ENCODE peak calls at places on chromosomes 4 and X, in seven cellular contexts. G is GM23338; T is dorsolateral prefrontal cortex; B is CD8-positive, alpha-beta T cell; K is left lung; L is MCF 10A; Y is breast epithelium. C is an unnamed sample.

GRCh38 chr4:184911310-184911709 is 85.5 kb upstream of the ACSL1 start:
- DNase-seq in G (no peak), T (no peak), B (no peak), K (no peak), L (peak; percentile 93), Y (no peak), C (no peak)

GRCh38 chr4:105978684-105979296 is 83.5 kb downstream of the NPNT start:
- DNase-seq in G (no peak), T (no peak), B (no peak), K (no peak), L (peak; percentile 70), Y (no peak), C (no peak)

GRCh38 chrX:99371976-99372595 is 1038.0 kb downstream of the PCDH19 start:
- DNase-seq in G (no peak), T (no peak), B (no peak), K (no peak), L (no peak), Y (no peak), C (no peak)

GRCh38 chrX:10524578-10524977 is 95.8 kb downstream of the MID1 start:
- DNase-seq in G (no peak), T (no peak), B (no peak), K (no peak), L (no peak), Y (no peak), C (no peak)

GRCh38 chrX:68945603-68946228 is 116.9 kb downstream of the EFNB1 start:
- DNase-seq in G (peak; percentile 52), T (no peak), B (no peak), K (no peak), L (peak; percentile 68), Y (no peak), C (peak; percentile 47)

GRCh38 chr4:83454626-83455025 is 997 bp downstream of the HELQ start:
- DNase-seq in G (no peak), T (no peak), B (no peak), K (no peak), L (peak; percentile 4), Y (no peak), C (no peak)

GRCh38 chr4:26721685-26722084 is 137.8 kb downstream of the TBC1D19 start:
- DNase-seq in G (no peak), T (no peak), B (no peak), K (no peak), L (no peak), Y (no peak), C (no peak)

GRCh38 chr4:169225812-169226211 is 44.9 kb downstream of the SH3RF1 start:
- DNase-seq in G (no peak), T (no peak), B (no peak), K (no peak), L (peak; percentile 35), Y (no peak), C (no peak)

GRCh38 chr4:42397256-42397634 is at the start of gene SHISA3:
- DNase-seq in G (peak; percentile 84), T (no peak), B (no peak), K (no peak), L (no peak), Y (no peak), C (no peak)

GRCh38 chr4:10730590-10730989 is 46.0 kb upstream of the CLNK start:
- DNase-seq in G (no peak), T (no peak), B (no peak), K (no peak), L (no peak), Y (no peak), C (no peak)

GRCh38 chr4:101205878-101206277 is 141.4 kb downstream of the PPP3CA start:
- DNase-seq in G (peak; percentile 28), T (no peak), B (no peak), K (no peak), L (peak; percentile 46), Y (no peak), C (no peak)

GRCh38 chrX:153984351-153985178 is 12.0 kb downstream of the TMEM187 start:
- DNase-seq in G (no peak), T (peak; percentile 78), B (no peak), K (no peak), L (no peak), Y (no peak), C (no peak)

GRCh38 chrX:42149786-42150185 is 226.4 kb upstream of the CASK start:
- DNase-seq in G (no peak), T (no peak), B (no peak), K (no peak), L (no peak), Y (no peak), C (no peak)

GRCh38 chr4:4675051-4675581 is 133.3 kb upstream of the STX18 start:
- DNase-seq in G (no peak), T (no peak), B (no peak), K (no peak), L (no peak), Y (no peak), C (no peak)

GRCh38 chr4:1150875-1151274 is 21.5 kb downstream of the SPON2 start:
- DNase-seq in G (no peak), T (no peak), B (no peak), K (no peak), L (no peak), Y (no peak), C (no peak)

GRCh38 chr4:72112514-72113156 is 80.8 kb downstream of the NPFFR2 start:
- DNase-seq in G (no peak), T (no peak), B (no peak), K (no peak), L (peak; percentile 98), Y (no peak), C (no peak)

GRCh38 chr4:73777612-73778011 is 37.2 kb downstream of the CXCL8 start:
- DNase-seq in G (no peak), T (no peak), B (no peak), K (no peak), L (peak; percentile 57), Y (no peak), C (no peak)

GRCh38 chrX:130560558-130560957 is 158.8 kb downstream of the RBMX2 start:
- DNase-seq in G (no peak), T (no peak), B (no peak), K (no peak), L (no peak), Y (no peak), C (no peak)

GRCh38 chrX:102767287-102767686 is 46.7 kb downstream of the GPRASP3 start:
- DNase-seq in G (no peak), T (no peak), B (no peak), K (no peak), L (no peak), Y (no peak), C (no peak)

GRCh38 chrX:56366901-56367300 is 134.7 kb downstream of the KLF8 start:
- DNase-seq in G (peak; percentile 1), T (no peak), B (no peak), K (no peak), L (no peak), Y (no peak), C (no peak)

GRCh38 chrX:154409222-154409871 is at the start of gene DNASE1L1:
- DNase-seq in G (peak; percentile 86), T (no peak), B (no peak), K (peak; percentile 91), L (peak; percentile 89), Y (no peak), C (no peak)

GRCh38 chrX:51608766-51609165 is 9.9 kb downstream of the CENPVL3 start:
- DNase-seq in G (no peak), T (no peak), B (no peak), K (no peak), L (no peak), Y (no peak), C (no peak)

GRCh38 chrX:51614353-51614752 is 4.4 kb downstream of the CENPVL3 start:
- DNase-seq in G (peak; percentile 70), T (no peak), B (no peak), K (no peak), L (peak; percentile 49), Y (no peak), C (no peak)
- TF ChIP-seq CTCF in G (peak; percentile 69), T (peak; percentile 48), B (peak; percentile 44), K (peak; percentile 21), L (peak; percentile 54), Y (no peak), C (peak; percentile 76)

GRCh38 chr4:120809518-120809917 is 113.0 kb downstream of the PRDM5 start:
- DNase-seq in G (no peak), T (no peak), B (no peak), K (no peak), L (no peak), Y (no peak), C (no peak)
- TF ChIP-seq CTCF in G (peak; percentile 48), T (no peak), B (no peak), K (no peak), L (peak; percentile 12), Y (no peak), C (peak; percentile 57)

GRCh38 chrX:119427795-119428185 is 28.7 kb downstream of the SLC25A43 start:
- DNase-seq in G (no peak), T (no peak), B (no peak), K (no peak), L (no peak), Y (no peak), C (no peak)

GRCh38 chrX:119425050-119425449 is 25.9 kb downstream of the SLC25A43 start:
- DNase-seq in G (no peak), T (no peak), B (no peak), K (no peak), L (no peak), Y (no peak), C (no peak)

GRCh38 chrX:119427024-119427794 is 28.1 kb downstream of the SLC25A43 start:
- DNase-seq in G (peak; percentile 10), T (no peak), B (no peak), K (no peak), L (peak; percentile 53), Y (no peak), C (no peak)

GRCh38 chrX:119423631-119424030 is 24.5 kb downstream of the SLC25A43 start:
- DNase-seq in G (no peak), T (no peak), B (no peak), K (no peak), L (no peak), Y (no peak), C (no peak)

GRCh38 chrX:119429471-119429870 is 30.3 kb downstream of the SLC25A43 start:
- DNase-seq in G (no peak), T (no peak), B (no peak), K (no peak), L (no peak), Y (no peak), C (no peak)
- TF ChIP-seq CTCF in G (no peak), T (no peak), B (no peak), K (no peak), L (no peak), Y (no peak), C (no peak)

GRCh38 chr4:110630621-110631402 is 7.9 kb upstream of the PITX2 start:
- DNase-seq in G (peak; percentile 66), T (no peak), B (no peak), K (no peak), L (no peak), Y (no peak), C (no peak)

GRCh38 chr4:110632506-110633357 is 9.9 kb upstream of the PITX2 start:
- DNase-seq in G (peak; percentile 65), T (no peak), B (no peak), K (no peak), L (no peak), Y (no peak), C (no peak)

GRCh38 chr4:110629780-110630500 is 7.1 kb upstream of the PITX2 start:
- DNase-seq in G (peak; percentile 21), T (no peak), B (no peak), K (no peak), L (no peak), Y (no peak), C (no peak)

GRCh38 chr4:110633358-110634319 is 10.8 kb upstream of the PITX2 start:
- DNase-seq in G (peak; percentile 40), T (no peak), B (no peak), K (no peak), L (no peak), Y (no peak), C (no peak)

GRCh38 chr4:110631582-110632505 is 9.0 kb upstream of the PITX2 start:
- DNase-seq in G (peak; percentile 93), T (no peak), B (no peak), K (peak; percentile 71), L (peak; percentile 87), Y (no peak), C (no peak)
- TF ChIP-seq CTCF in G (peak; percentile 92), T (peak; percentile 73), B (no peak), K (peak; percentile 48), L (peak; percentile 80), Y (no peak), C (peak; percentile 95)

C was measured in type B pancreatic cell.